ENCODE peak calls at places on chromosomes 3 and 15, in seven cellular contexts. U, Y, I, J, S, G and Q are unnamed samples.

GRCh38 chr3:14351617-14352001 is 50.8 kb upstream of the SLC6A6 start:
- DNase-seq in U (no peak), Y (no peak), I (no peak), J (no peak), S (no peak), G (no peak), Q (no peak)

GRCh38 chr3:150006774-150007173 is 36.1 kb upstream of the PFN2 start:
- DNase-seq in U (no peak), Y (no peak), I (no peak), J (no peak), S (no peak), G (no peak), Q (no peak)

GRCh38 chr3:149784064-149784704 is 8.2 kb downstream of the ANKUB1 start:
- DNase-seq in U (no peak), Y (no peak), I (no peak), J (no peak), S (no peak), G (no peak), Q (no peak)

GRCh38 chr3:161372321-161373260 is 1.3 kb upstream of the SPTSSB start:
- DNase-seq in U (peak; percentile 17), Y (no peak), I (no peak), J (peak; percentile 81), S (peak; percentile 41), G (peak; percentile 37), Q (no peak)

GRCh38 chr3:76307556-76307955 is 522.2 kb upstream of the ZNF717 start:
- DNase-seq in U (no peak), Y (no peak), I (no peak), J (no peak), S (no peak), G (no peak), Q (no peak)

GRCh38 chr3:112376996-112377395 is 44.0 kb downstream of the CD200 start:
- DNase-seq in U (no peak), Y (no peak), I (no peak), J (no peak), S (no peak), G (no peak), Q (no peak)

GRCh38 chr3:173371848-173372487 is 25.6 kb upstream of the NLGN1 start:
- DNase-seq in U (peak; percentile 28), Y (no peak), I (no peak), J (peak; percentile 71), S (no peak), G (no peak), Q (no peak)

GRCh38 chr3:117355566-117355965 is 646.0 kb downstream of the TUSC7 start:
- DNase-seq in U (peak; percentile 12), Y (no peak), I (no peak), J (peak; percentile 72), S (peak; percentile 9), G (no peak), Q (no peak)

GRCh38 chr3:43523454-43524053 is 98.3 kb downstream of the ANO10 start:
- DNase-seq in U (no peak), Y (no peak), I (no peak), J (no peak), S (peak; percentile 2), G (no peak), Q (no peak)

GRCh38 chr3:63400259-63400860 is 122.3 kb downstream of the SYNPR start:
- DNase-seq in U (no peak), Y (no peak), I (no peak), J (no peak), S (no peak), G (no peak), Q (no peak)

GRCh38 chr15:42405876-42406482 is 46.7 kb downstream of the CAPN3 start:
- DNase-seq in U (no peak), Y (no peak), I (no peak), J (no peak), S (no peak), G (no peak), Q (no peak)